ENCODE peak calls at places on chromosomes 6 and 20, in four cellular contexts. N, C, I and F are unnamed samples.

GRCh38 chr6:2931055-2931454 is 27.9 kb upstream of the SERPINB9 start:
- DNase-seq in N (no peak), C (no peak), I (no peak), F (no peak)

GRCh38 chr20:31606928-31607639 is 2.0 kb downstream of the ID1 start:
- DNase-seq in N (no peak), C (no peak), I (peak; percentile 95), F (peak; percentile 69)

GRCh38 chr6:122628714-122629113 is 18.5 kb downstream of the PKIB start:
- DNase-seq in N (no peak), C (no peak), I (no peak), F (no peak)

GRCh38 chr6:130366011-130366963 is at the start of gene TMEM200A:
- DNase-seq in N (no peak), C (no peak), I (peak; percentile 83), F (peak; percentile 48)

GRCh38 chr20:62651285-62652021 is 9.2 kb downstream of the SLCO4A1 start:
- DNase-seq in N (peak; percentile 96), C (peak; percentile 71), I (no peak), F (peak; percentile 92)

GRCh38 chr20:39165099-39165498 is 203.0 kb downstream of the DHX35 start:
- DNase-seq in N (no peak), C (no peak), I (no peak), F (no peak)

GRCh38 chr6:136963259-136963658 is 41.2 kb downstream of the SLC35D3 start:
- DNase-seq in N (no peak), C (no peak), I (no peak), F (no peak)

GRCh38 chr6:33481192-33481591 is 26.8 kb downstream of the ZBTB9 start:
- DNase-seq in N (no peak), C (no peak), I (no peak), F (no peak)

GRCh38 chr20:44745560-44746366 is at the start of gene KCNK15:
- DNase-seq in N (no peak), C (no peak), I (peak; percentile 71), F (peak; percentile 71)

GRCh38 chr6:10597499-10598001 is 76.4 kb downstream of the GCNT2 start:
- DNase-seq in N (no peak), C (no peak), I (no peak), F (no peak)
- TF ChIP-seq EZH2phosphoT487 in N (no peak), C (no peak), I (no peak), F (no peak)

GRCh38 chr20:933024-933423 is 16.9 kb upstream of the ANGPT4 start:
- DNase-seq in N (no peak), C (no peak), I (no peak), F (no peak)

GRCh38 chr20:931401-931800 is 15.3 kb upstream of the ANGPT4 start:
- DNase-seq in N (no peak), C (peak; percentile 52), I (no peak), F (no peak)

GRCh38 chr20:939606-940005 is 23.5 kb upstream of the ANGPT4 start:
- DNase-seq in N (no peak), C (no peak), I (no peak), F (no peak)

GRCh38 chr20:934186-934840 is 18.2 kb upstream of the ANGPT4 start:
- DNase-seq in N (no peak), C (no peak), I (no peak), F (no peak)
- TF ChIP-seq EZH2phosphoT487 in N (no peak), C (no peak), I (no peak), F (no peak)

DNA sequence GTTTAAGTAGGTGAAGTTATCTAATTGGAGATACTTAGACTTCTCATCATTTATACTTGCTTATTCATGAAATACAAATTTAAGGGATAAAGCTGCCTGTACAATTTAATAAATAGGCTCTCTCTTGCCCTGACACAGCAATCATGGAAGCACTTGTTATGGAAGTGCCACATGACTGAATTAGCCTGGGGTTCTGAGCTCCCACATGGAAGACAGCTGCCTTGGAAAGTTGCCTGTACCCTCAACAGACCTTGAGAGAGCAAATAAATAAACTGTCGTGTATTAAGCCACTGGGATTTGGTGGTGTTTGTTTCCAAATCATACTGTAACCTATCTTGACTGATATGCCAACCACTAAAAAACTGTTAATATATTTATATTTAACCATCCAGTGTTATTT is 87.0 kb upstream of the RSPO3 start:
- DNase-seq in N (no peak), C (no peak), I (no peak), F (no peak)
- TF ChIP-seq EZH2phosphoT487 in N (no peak), C (no peak), I (no peak), F (no peak)

DNA sequence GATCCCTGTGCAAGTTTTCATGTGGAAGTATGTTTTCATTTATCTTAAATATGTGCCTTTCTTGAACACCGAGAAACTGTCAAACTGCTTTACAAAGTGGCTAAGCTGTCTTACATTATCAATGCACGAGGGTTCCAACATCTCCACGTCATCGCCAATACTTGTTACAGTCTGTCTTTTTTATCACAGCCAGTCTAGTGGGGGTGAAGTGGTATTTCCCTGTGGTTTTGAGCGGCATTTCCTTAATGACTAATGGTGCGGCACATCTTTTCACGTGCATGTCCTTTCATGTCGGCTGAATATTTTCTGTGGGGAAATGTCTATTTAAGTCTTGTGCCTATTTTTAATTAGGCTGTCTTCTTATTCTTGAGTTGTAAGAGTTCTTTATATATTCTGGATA is 280.4 kb downstream of the FOXC1 start:
- DNase-seq in N (no peak), C (no peak), I (no peak), F (no peak)
- TF ChIP-seq EZH2phosphoT487 in N (no peak), C (no peak), I (no peak), F (no peak)

GRCh38 chr20:49914310-49915117 is 815 bp downstream of the SPATA2 start:
- DNase-seq in N (peak; percentile 31), C (peak; percentile 36), I (peak; percentile 70), F (no peak)

GRCh38 chr20:49915380-49916145 is at the start of gene SPATA2:
- DNase-seq in N (peak; percentile 96), C (peak; percentile 96), I (peak; percentile 98), F (peak; percentile 98)

GRCh38 chr20:49918446-49918845 is 3.1 kb upstream of the SPATA2 start:
- DNase-seq in N (no peak), C (no peak), I (no peak), F (no peak)

GRCh38 chr20:49915118-49915379 is 280 bp downstream of the SPATA2 start:
- DNase-seq in N (no peak), C (no peak), I (no peak), F (no peak)

DNA sequence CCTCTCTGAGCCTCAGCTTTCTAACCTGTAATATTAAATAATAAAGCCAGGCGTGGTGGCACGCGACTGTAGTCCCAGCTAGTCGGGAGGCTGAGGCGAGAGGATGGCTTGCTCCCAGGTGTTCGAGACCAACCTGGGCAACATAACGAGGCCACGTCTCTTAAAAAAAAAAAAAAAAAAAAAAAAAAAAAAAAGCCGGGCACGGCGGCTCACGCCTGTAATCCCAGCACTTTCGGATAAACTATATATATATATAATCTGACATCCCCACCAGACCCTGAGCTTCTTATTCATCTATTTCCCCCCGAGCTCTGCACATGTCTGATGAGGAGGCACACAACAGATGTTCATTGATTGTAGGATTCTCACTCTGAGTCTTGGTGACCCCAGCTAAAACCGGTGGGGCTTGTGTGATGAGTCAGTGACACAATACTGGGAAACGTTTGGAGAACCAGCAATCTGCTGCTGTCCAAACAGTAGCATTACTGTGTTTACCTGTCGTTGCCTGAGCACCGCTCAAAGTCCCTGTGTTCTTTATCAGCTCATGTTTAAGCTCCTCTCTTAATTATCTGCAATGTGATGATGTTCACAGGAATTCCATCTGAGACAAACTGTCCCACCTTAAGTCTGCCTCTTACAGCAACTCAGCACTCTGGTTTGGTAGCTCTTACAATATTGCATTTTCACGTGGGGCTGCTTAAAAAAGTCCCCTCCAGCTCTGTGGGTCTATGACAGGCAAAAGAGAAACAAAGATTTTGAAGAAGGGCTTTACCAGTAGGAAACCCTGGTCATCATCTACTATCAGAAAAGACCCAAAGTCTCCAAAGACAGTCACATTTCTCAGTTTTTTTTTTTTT is 1.0 kb upstream of the SPATA2 start:
- DNase-seq in N (peak; percentile 37), C (peak; percentile 51), I (peak; percentile 65), F (no peak)
- TF ChIP-seq EZH2phosphoT487 in N (no peak), C (no peak), I (no peak), F (no peak)